ENCODE peak calls at places on chromosomes 12 and 14, in four cellular contexts. T, D, G and E are unnamed samples.

GRCh38 chr14:99136047-99136400 is 136.0 kb downstream of the BCL11B start:
- DNase-seq in G (no peak), T (no peak), D (no peak), E (no peak)

GRCh38 chr14:92794547-92794941 is 439 bp downstream of the GOLGA5 start:
- DNase-seq in D (no peak), T (no peak), G (peak; percentile 4), E (no peak)

GRCh38 chr12:73383584-73384229 is 1111.5 kb downstream of the TRHDE start:
- DNase-seq in D (no peak), T (no peak), G (no peak), E (no peak)

GRCh38 chr12:124036117-124037109 is 63.4 kb downstream of the ZNF664 start:
- DNase-seq in T (no peak), D (peak; percentile 25), G (peak; percentile 28), E (peak; percentile 64)

GRCh38 chr12:79835377-79835843 is 99.5 kb downstream of the PPP1R12A start:
- DNase-seq in G (no peak), T (no peak), D (no peak), E (no peak)

GRCh38 chr12:57460457-57461325 is 1.1 kb downstream of the GLI1 start:
- DNase-seq in G (no peak), T (no peak), D (no peak), E (no peak)

GRCh38 chr14:101594511-101595148 is 33.3 kb downstream of the DIO3 start:
- DNase-seq in D (no peak), G (no peak), T (no peak), E (no peak)

GRCh38 chr12:59664495-59664894 is 68.7 kb downstream of the SLC16A7 start:
- DNase-seq in T (no peak), G (no peak), D (no peak), E (no peak)

GRCh38 chr12:124007810-124008570 is 35.0 kb downstream of the ZNF664 start:
- DNase-seq in T (peak; percentile 23), D (no peak), G (no peak), E (no peak)

GRCh38 chr12:20426191-20426590 is 57.9 kb downstream of the PDE3A start:
- DNase-seq in T (no peak), D (no peak), G (no peak), E (no peak)

GRCh38 chr14:78644824-78645559 is 474.8 kb downstream of the NRXN3 start:
- DNase-seq in G (no peak), D (no peak), T (no peak), E (no peak)

GRCh38 chr14:54126947-54127346 is 170.3 kb upstream of the BMP4 start:
- DNase-seq in G (no peak), T (no peak), D (no peak), E (no peak)

GRCh38 chr12:19744760-19745218 is 305.5 kb downstream of the AEBP2 start:
- DNase-seq in T (peak; percentile 37), D (no peak), G (no peak), E (no peak)

GRCh38 chr12:128801879-128802391 is 21.8 kb downstream of the SLC15A4 start:
- DNase-seq in G (no peak), T (peak; percentile 60), D (no peak), E (no peak)

GRCh38 chr12:113479578-113480335 is 8.1 kb upstream of the LHX5 start:
- DNase-seq in D (no peak), G (peak; percentile 34), T (no peak), E (peak; percentile 45)

GRCh38 chr14:55807059-55807499 is 227.1 kb downstream of the KTN1 start:
- DNase-seq in G (peak; percentile 28), D (no peak), T (peak; percentile 97), E (peak; percentile 88)

GRCh38 chr14:70152704-70153103 is 36.0 kb downstream of the SLC8A3 start:
- DNase-seq in T (no peak), D (no peak), G (no peak), E (no peak)

GRCh38 chr14:72574687-72575086 is 319.2 kb downstream of the DPF3 start:
- DNase-seq in G (no peak), T (no peak), D (no peak), E (no peak)

GRCh38 chr14:59249029-59249428 is 60.6 kb downstream of the DAAM1 start:
- DNase-seq in G (no peak), T (no peak), D (no peak), E (no peak)

GRCh38 chr12:12870454-12870853 is 20.9 kb upstream of the GPRC5A start:
- DNase-seq in T (peak; percentile 92), D (no peak), G (no peak), E (no peak)

GRCh38 chr12:5512585-5512970 is 80.7 kb downstream of the NTF3 start:
- DNase-seq in T (no peak), G (no peak), D (no peak), E (no peak)

GRCh38 chr12:130526813-130527212 is 189.1 kb downstream of the PIWIL1 start:
- DNase-seq in G (no peak), D (no peak), T (no peak), E (peak; percentile 20)

GRCh38 chr12:12736759-12737676 is 19.9 kb downstream of the CDKN1B start:
- DNase-seq in G (no peak), T (peak; percentile 49), D (no peak), E (no peak)

GRCh38 chr14:101174522-101174838 is 271.0 kb upstream of the RTL1 start:
- DNase-seq in D (no peak), G (no peak), T (no peak), E (no peak)

GRCh38 chr12:128813392-128813791 is 10.4 kb downstream of the SLC15A4 start:
- DNase-seq in D (no peak), G (no peak), T (no peak), E (no peak)

GRCh38 chr12:65853489-65854157 is 29.3 kb downstream of the HMGA2 start:
- DNase-seq in T (no peak), G (no peak), D (no peak), E (no peak)

GRCh38 chr14:104306450-104307040 is 168.2 kb downstream of the KIF26A start:
- DNase-seq in T (no peak), G (no peak), D (no peak), E (no peak)

GRCh38 chr12:113142173-113142885 is 6.8 kb upstream of the RASAL1 start:
- DNase-seq in D (no peak), G (no peak), T (no peak), E (peak; percentile 90)

GRCh38 chr12:4273651-4274395 is at the start of gene CCND2:
- DNase-seq in G (peak; percentile 82), D (no peak), T (peak; percentile 78), E (no peak)

GRCh38 chr12:93440043-93440835 is 1.5 kb downstream of the UBE2N start:
- DNase-seq in T (peak; percentile 66), D (no peak), G (no peak), E (no peak)

GRCh38 chr12:121724930-121725329 is 12.4 kb downstream of the TMEM120B start:
- DNase-seq in D (no peak), G (no peak), T (no peak), E (no peak)

GRCh38 chr14:68260121-68260520 is 440.5 kb downstream of the RAD51B start:
- DNase-seq in D (no peak), T (no peak), G (no peak), E (no peak)

GRCh38 chr14:83816755-83817154 is 1713.2 kb upstream of the FLRT2 start:
- DNase-seq in G (no peak), T (peak; percentile 20), D (no peak), E (peak; percentile 61)

GRCh38 chr14:68655021-68655811 is 137.7 kb downstream of the ZFP36L1 start:
- DNase-seq in T (no peak), D (no peak), G (no peak), E (peak; percentile 63)

GRCh38 chr12:130555628-130556485 is 160.2 kb downstream of the RIMBP2 start:
- DNase-seq in T (no peak), G (no peak), D (no peak), E (no peak)